ENCODE peak calls at places on chromosomes 1 and 21, in five cellular contexts. One of them, this sample, is unnamed.

GRCh38 chr1:162003061-162003824 is 20.4 kb downstream of the OLFML2B start:
- DNase-seq in H1: no peak
- DNase-seq in suprapubic skin: peak; percentile 85
- DNase-seq in tibial nerve: peak; percentile 54
- DNase-seq in stomach: no peak
- DNase-seq in this sample: peak; percentile 34

GRCh38 chr1:106984801-106985200 is 71.7 kb upstream of the PRMT6 start:
- DNase-seq in H1: no peak
- DNase-seq in suprapubic skin: no peak
- DNase-seq in tibial nerve: no peak
- DNase-seq in stomach: no peak
- DNase-seq in this sample: no peak

GRCh38 chr1:215156232-215156631 is 73.7 kb downstream of the KCNK2 start:
- DNase-seq in H1: no peak
- DNase-seq in suprapubic skin: no peak
- DNase-seq in tibial nerve: no peak
- DNase-seq in stomach: no peak
- DNase-seq in this sample: no peak

GRCh38 chr1:79239840-79240239 is 233.3 kb upstream of the ADGRL4 start:
- DNase-seq in H1: no peak
- DNase-seq in suprapubic skin: no peak
- DNase-seq in tibial nerve: no peak
- DNase-seq in stomach: no peak
- DNase-seq in this sample: no peak

GRCh38 chr21:31611445-31611844 is 48.0 kb upstream of the SOD1 start:
- DNase-seq in H1: no peak
- DNase-seq in suprapubic skin: no peak
- DNase-seq in tibial nerve: no peak
- DNase-seq in stomach: no peak
- DNase-seq in this sample: no peak

GRCh38 chr1:18962855-18963737 is 6.6 kb upstream of the IFFO2 start:
- DNase-seq in H1: no peak
- DNase-seq in suprapubic skin: peak; percentile 59
- DNase-seq in tibial nerve: no peak
- DNase-seq in stomach: no peak
- DNase-seq in this sample: no peak

GRCh38 chr1:200437556-200438203 is 27.8 kb upstream of the ZNF281 start:
- DNase-seq in H1: no peak
- DNase-seq in suprapubic skin: no peak
- DNase-seq in tibial nerve: no peak
- DNase-seq in stomach: no peak
- DNase-seq in this sample: no peak

GRCh38 chr1:204282801-204283200 is 69.0 kb upstream of the GOLT1A start:
- DNase-seq in H1: no peak
- DNase-seq in suprapubic skin: no peak
- DNase-seq in tibial nerve: no peak
- DNase-seq in stomach: no peak
- DNase-seq in this sample: no peak

GRCh38 chr1:44801491-44802305 is 1.5 kb downstream of the PLK3 start:
- DNase-seq in H1: no peak
- DNase-seq in suprapubic skin: peak; percentile 79
- DNase-seq in tibial nerve: no peak
- DNase-seq in stomach: no peak
- DNase-seq in this sample: no peak

GRCh38 chr1:85617582-85618237 is 37.1 kb downstream of the CCN1 start:
- DNase-seq in H1: no peak
- DNase-seq in suprapubic skin: no peak
- DNase-seq in tibial nerve: no peak
- DNase-seq in stomach: no peak
- DNase-seq in this sample: no peak

GRCh38 chr1:100750002-100750885 is 30.7 kb downstream of the VCAM1 start:
- DNase-seq in H1: no peak
- DNase-seq in suprapubic skin: no peak
- DNase-seq in tibial nerve: no peak
- DNase-seq in stomach: no peak
- DNase-seq in this sample: no peak

GRCh38 chr21:36159356-36159921 is 2.8 kb downstream of the DOP1B start:
- DNase-seq in H1: no peak
- DNase-seq in suprapubic skin: no peak
- DNase-seq in tibial nerve: no peak
- DNase-seq in stomach: peak; percentile 50
- DNase-seq in this sample: peak; percentile 39

GRCh38 chr1:166925791-166926483 is 49.4 kb downstream of the ILDR2 start:
- DNase-seq in H1: no peak
- DNase-seq in suprapubic skin: no peak
- DNase-seq in tibial nerve: no peak
- DNase-seq in stomach: no peak
- DNase-seq in this sample: no peak

GRCh38 chr1:6811587-6811986 is 26.3 kb downstream of the CAMTA1 start:
- DNase-seq in H1: no peak
- DNase-seq in suprapubic skin: no peak
- DNase-seq in tibial nerve: no peak
- DNase-seq in stomach: no peak
- DNase-seq in this sample: no peak

GRCh38 chr21:38811257-38811656 is 5.5 kb downstream of the ETS2 start:
- DNase-seq in H1: no peak
- DNase-seq in suprapubic skin: no peak
- DNase-seq in tibial nerve: no peak
- DNase-seq in stomach: no peak
- DNase-seq in this sample: no peak

GRCh38 chr1:176682830-176683229 is 219.9 kb downstream of the PAPPA2 start:
- DNase-seq in H1: no peak
- DNase-seq in suprapubic skin: no peak
- DNase-seq in tibial nerve: no peak
- DNase-seq in stomach: no peak
- DNase-seq in this sample: no peak

GRCh38 chr1:155485945-155486344 is 76.7 kb downstream of the ASH1L start:
- DNase-seq in H1: no peak
- DNase-seq in suprapubic skin: no peak
- DNase-seq in tibial nerve: no peak
- DNase-seq in stomach: no peak
- DNase-seq in this sample: no peak

GRCh38 chr1:164707868-164708331 is 148.9 kb downstream of the PBX1 start:
- DNase-seq in H1: no peak
- DNase-seq in suprapubic skin: no peak
- DNase-seq in tibial nerve: no peak
- DNase-seq in stomach: peak; percentile 29
- DNase-seq in this sample: no peak

GRCh38 chr1:52056937-52057231 is 789 bp downstream of the BTF3L4 start:
- DNase-seq in H1: no peak
- DNase-seq in suprapubic skin: no peak
- DNase-seq in tibial nerve: no peak
- DNase-seq in stomach: no peak
- DNase-seq in this sample: no peak

GRCh38 chr1:20574686-20575543 is 14.0 kb upstream of the CDA start:
- DNase-seq in H1: peak; percentile 99
- DNase-seq in suprapubic skin: peak; percentile 81
- DNase-seq in tibial nerve: peak; percentile 73
- DNase-seq in stomach: peak; percentile 69
- DNase-seq in this sample: peak; percentile 79

GRCh38 chr21:42844411-42845113 is 34.8 kb downstream of the WDR4 start:
- DNase-seq in H1: no peak
- DNase-seq in suprapubic skin: peak; percentile 47
- DNase-seq in tibial nerve: no peak
- DNase-seq in stomach: peak; percentile 82
- DNase-seq in this sample: peak; percentile 89

GRCh38 chr1:111621050-111621449 is 1.5 kb downstream of the RAP1A start:
- DNase-seq in H1: no peak
- DNase-seq in suprapubic skin: no peak
- DNase-seq in tibial nerve: no peak
- DNase-seq in stomach: no peak
- DNase-seq in this sample: no peak

GRCh38 chr1:205294175-205294913 is 27.2 kb downstream of the NUAK2 start:
- DNase-seq in H1: peak; percentile 56
- DNase-seq in suprapubic skin: no peak
- DNase-seq in tibial nerve: no peak
- DNase-seq in stomach: no peak
- DNase-seq in this sample: peak; percentile 38

GRCh38 chr1:198272492-198272891 is 115.7 kb downstream of the NEK7 start:
- DNase-seq in H1: no peak
- DNase-seq in suprapubic skin: no peak
- DNase-seq in tibial nerve: no peak
- DNase-seq in stomach: no peak
- DNase-seq in this sample: no peak

GRCh38 chr1:8822383-8823294 is 5.2 kb upstream of the RERE start:
- DNase-seq in H1: no peak
- DNase-seq in suprapubic skin: peak; percentile 63
- DNase-seq in tibial nerve: peak; percentile 43
- DNase-seq in stomach: peak; percentile 24
- DNase-seq in this sample: no peak

GRCh38 chr21:32233055-32233546 is 45.7 kb downstream of the MIS18A start:
- DNase-seq in H1: no peak
- DNase-seq in suprapubic skin: no peak
- DNase-seq in tibial nerve: no peak
- DNase-seq in stomach: no peak
- DNase-seq in this sample: no peak

GRCh38 chr21:45332981-45333582 is 45.4 kb upstream of the POFUT2 start:
- DNase-seq in H1: no peak
- DNase-seq in suprapubic skin: peak; percentile 59
- DNase-seq in tibial nerve: no peak
- DNase-seq in stomach: no peak
- DNase-seq in this sample: no peak

GRCh38 chr1:183185941-183186490 is at the start of gene LAMC2:
- DNase-seq in H1: peak; percentile 85
- DNase-seq in suprapubic skin: peak; percentile 65
- DNase-seq in tibial nerve: no peak
- DNase-seq in stomach: peak; percentile 66
- DNase-seq in this sample: peak; percentile 87

GRCh38 chr21:36729301-36729970 is 30.5 kb downstream of the SIM2 start:
- DNase-seq in H1: no peak
- DNase-seq in suprapubic skin: no peak
- DNase-seq in tibial nerve: no peak
- DNase-seq in stomach: peak; percentile 8
- DNase-seq in this sample: no peak

GRCh38 chr1:155003766-155004351 is 1.3 kb downstream of the ZBTB7B start:
- DNase-seq in H1: peak; percentile 76
- DNase-seq in suprapubic skin: no peak
- DNase-seq in tibial nerve: no peak
- DNase-seq in stomach: peak; percentile 76
- DNase-seq in this sample: peak; percentile 90

GRCh38 chr1:222466150-222466865 is 81.6 kb downstream of the HHIPL2 start:
- DNase-seq in H1: no peak
- DNase-seq in suprapubic skin: no peak
- DNase-seq in tibial nerve: no peak
- DNase-seq in stomach: no peak
- DNase-seq in this sample: no peak

GRCh38 chr1:222463059-222463730 is 84.7 kb downstream of the HHIPL2 start:
- DNase-seq in H1: no peak
- DNase-seq in suprapubic skin: no peak
- DNase-seq in tibial nerve: no peak
- DNase-seq in stomach: no peak
- DNase-seq in this sample: no peak

GRCh38 chr1:222462598-222462997 is 85.3 kb downstream of the HHIPL2 start:
- DNase-seq in H1: no peak
- DNase-seq in suprapubic skin: no peak
- DNase-seq in tibial nerve: no peak
- DNase-seq in stomach: no peak
- DNase-seq in this sample: no peak

GRCh38 chr1:222464841-222465210 is 83.1 kb downstream of the HHIPL2 start:
- DNase-seq in H1: peak; percentile 80
- DNase-seq in suprapubic skin: no peak
- DNase-seq in tibial nerve: peak; percentile 59
- DNase-seq in stomach: peak; percentile 36
- DNase-seq in this sample: no peak

GRCh38 chr1:222465211-222466041 is 82.5 kb downstream of the HHIPL2 start:
- DNase-seq in H1: peak; percentile 96
- DNase-seq in suprapubic skin: peak; percentile 93
- DNase-seq in tibial nerve: peak; percentile 79
- DNase-seq in stomach: peak; percentile 94
- DNase-seq in this sample: peak; percentile 98
- TF ChIP-seq CTCF in H1: peak; percentile 99
- TF ChIP-seq CTCF in suprapubic skin: peak; percentile 100
- TF ChIP-seq CTCF in tibial nerve: peak; percentile 100
- TF ChIP-seq CTCF in stomach: no peak
- TF ChIP-seq CTCF in this sample: peak; percentile 100

DNA sequence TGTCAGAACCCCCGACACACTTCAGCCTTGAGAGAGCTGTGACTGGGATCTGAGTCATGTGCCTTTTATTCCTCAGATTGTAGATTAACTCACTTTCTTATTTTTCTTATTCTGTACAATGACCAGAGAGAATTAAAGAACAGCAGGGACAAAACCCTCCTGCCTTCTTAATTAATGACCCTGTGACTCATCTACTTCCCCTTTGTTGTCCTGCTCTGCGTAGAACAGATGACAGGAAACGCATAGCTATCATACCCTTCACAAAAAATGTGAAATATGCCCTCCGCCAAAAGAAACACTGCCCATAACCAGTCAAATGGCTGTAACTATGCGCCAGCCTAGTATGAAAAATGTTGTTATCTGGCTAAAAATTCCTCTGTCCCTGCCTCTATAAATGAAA is 9.1 kb upstream of the PADI2 start:
- DNase-seq in H1: no peak
- DNase-seq in suprapubic skin: no peak
- DNase-seq in tibial nerve: peak; percentile 13
- DNase-seq in stomach: no peak
- DNase-seq in this sample: no peak
- TF ChIP-seq EP300 in H1: no peak
- TF ChIP-seq EP300 in suprapubic skin: no peak
- TF ChIP-seq EP300 in tibial nerve: peak; percentile 17
- TF ChIP-seq EP300 in stomach: no peak
- TF ChIP-seq EP300 in this sample: no peak

DNA sequence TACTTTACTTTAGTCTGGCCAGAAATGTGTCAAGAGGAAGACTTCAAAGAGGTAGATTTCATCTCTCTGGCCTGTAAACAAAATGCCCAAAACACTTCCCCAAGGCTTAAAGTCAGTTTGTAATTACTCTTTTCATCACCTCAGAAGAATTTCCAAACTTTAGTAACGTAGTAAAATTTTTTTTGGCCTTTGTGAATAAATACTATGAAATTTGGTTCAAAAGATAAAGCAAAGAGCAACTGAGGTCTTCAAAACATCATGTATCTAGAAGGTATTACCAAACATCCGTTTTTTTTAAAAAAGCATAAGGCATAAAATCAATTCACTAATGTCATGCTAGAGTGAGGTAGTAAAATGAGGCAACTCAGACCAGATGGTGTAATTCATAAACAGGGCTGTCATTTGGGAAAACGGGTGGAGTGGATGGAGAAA is 51.4 kb downstream of the LEPR start:
- DNase-seq in H1: no peak
- DNase-seq in suprapubic skin: no peak
- DNase-seq in tibial nerve: peak; percentile 44
- DNase-seq in stomach: no peak
- DNase-seq in this sample: no peak
- TF ChIP-seq POLR2A in H1: no peak
- TF ChIP-seq POLR2A in suprapubic skin: no peak
- TF ChIP-seq POLR2A in tibial nerve: no peak
- TF ChIP-seq POLR2A in stomach: no peak
- TF ChIP-seq POLR2A in this sample: no peak

DNA sequence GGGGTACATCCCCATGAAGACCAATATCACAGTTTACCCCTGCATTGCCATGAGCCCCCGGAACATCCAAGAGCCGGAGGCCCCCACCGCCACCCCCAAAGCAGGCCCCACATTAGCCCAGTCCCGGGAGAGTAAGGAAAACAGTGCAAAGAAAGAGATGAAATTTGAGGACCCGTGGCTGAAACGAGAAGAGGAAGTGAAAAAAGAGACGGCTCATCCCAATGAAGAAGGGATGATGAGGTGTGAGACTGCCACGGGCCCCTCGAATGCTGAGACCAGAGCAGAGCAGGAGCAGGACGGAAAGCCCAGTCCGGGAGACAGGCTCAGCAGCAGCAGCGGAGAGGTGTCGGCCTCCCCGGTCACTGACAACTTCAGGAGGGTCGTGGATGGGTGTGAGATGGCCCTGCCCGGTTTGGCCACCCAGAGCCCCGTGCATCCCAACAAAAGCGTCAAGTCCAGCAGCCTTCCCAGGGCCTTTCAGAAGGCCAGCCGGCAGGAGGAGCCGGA is 532.4 kb downstream of the KIF26B start:
- DNase-seq in H1: no peak
- DNase-seq in suprapubic skin: no peak
- DNase-seq in tibial nerve: no peak
- DNase-seq in stomach: no peak
- DNase-seq in this sample: no peak
- TF ChIP-seq CTCF in H1: peak; percentile 3
- TF ChIP-seq CTCF in suprapubic skin: no peak
- TF ChIP-seq CTCF in tibial nerve: no peak
- TF ChIP-seq CTCF in stomach: no peak
- TF ChIP-seq CTCF in this sample: no peak

This sample was measured in upper lobe of left lung.